ENCODE peak calls at places on chromosomes 2 and 18, in ten cellular contexts. One of them, this sample, is unnamed.

GRCh38 chr2:6813573-6813972 is 52.1 kb downstream of the CMPK2 start:
- DNase-seq in psoas muscle: no peak
- DNase-seq in caudate nucleus: no peak
- DNase-seq in IMR-90: no peak
- DNase-seq in keratinocyte: no peak
- DNase-seq in left ventricle myocardium inferior: no peak
- DNase-seq in astrocyte: no peak
- DNase-seq in cardiac muscle cell: no peak
- DNase-seq in HCT116: no peak
- DNase-seq in A549: no peak
- DNase-seq in this sample: no peak

GRCh38 chr2:226217191-226217590 is 582.4 kb downstream of the IRS1 start:
- DNase-seq in HCT116: no peak
- DNase-seq in A549: no peak
- DNase-seq in psoas muscle: no peak
- DNase-seq in caudate nucleus: no peak
- DNase-seq in astrocyte: no peak
- DNase-seq in left ventricle myocardium inferior: no peak
- DNase-seq in keratinocyte: no peak
- DNase-seq in IMR-90: no peak
- DNase-seq in cardiac muscle cell: no peak
- DNase-seq in this sample: no peak

GRCh38 chr2:78540255-78540654 is 485.2 kb upstream of the REG3G start:
- DNase-seq in A549: no peak
- DNase-seq in cardiac muscle cell: no peak
- DNase-seq in keratinocyte: no peak
- DNase-seq in caudate nucleus: no peak
- DNase-seq in HCT116: no peak
- DNase-seq in psoas muscle: no peak
- DNase-seq in left ventricle myocardium inferior: no peak
- DNase-seq in astrocyte: no peak
- DNase-seq in IMR-90: no peak
- DNase-seq in this sample: no peak

GRCh38 chr2:134933732-134934131 is 15.1 kb downstream of the CCNT2 start:
- DNase-seq in astrocyte: no peak
- DNase-seq in HCT116: no peak
- DNase-seq in caudate nucleus: no peak
- DNase-seq in cardiac muscle cell: no peak
- DNase-seq in psoas muscle: no peak
- DNase-seq in left ventricle myocardium inferior: no peak
- DNase-seq in IMR-90: no peak
- DNase-seq in A549: no peak
- DNase-seq in keratinocyte: no peak
- DNase-seq in this sample: no peak

GRCh38 chr2:145751634-145752033 is 1231.7 kb upstream of the ZEB2 start:
- DNase-seq in IMR-90: peak; percentile 60
- DNase-seq in keratinocyte: no peak
- DNase-seq in HCT116: no peak
- DNase-seq in caudate nucleus: no peak
- DNase-seq in astrocyte: peak; percentile 78
- DNase-seq in cardiac muscle cell: peak; percentile 74
- DNase-seq in A549: no peak
- DNase-seq in psoas muscle: no peak
- DNase-seq in left ventricle myocardium inferior: no peak
- DNase-seq in this sample: no peak

GRCh38 chr18:74522635-74523548 is 11.4 kb upstream of the CNDP1 start:
- DNase-seq in keratinocyte: no peak
- DNase-seq in cardiac muscle cell: no peak
- DNase-seq in psoas muscle: no peak
- DNase-seq in HCT116: no peak
- DNase-seq in left ventricle myocardium inferior: no peak
- DNase-seq in A549: no peak
- DNase-seq in astrocyte: no peak
- DNase-seq in IMR-90: no peak
- DNase-seq in caudate nucleus: no peak
- DNase-seq in this sample: no peak

GRCh38 chr2:231357048-231357447 is 38.5 kb upstream of the B3GNT7 start:
- DNase-seq in A549: no peak
- DNase-seq in IMR-90: no peak
- DNase-seq in cardiac muscle cell: no peak
- DNase-seq in psoas muscle: no peak
- DNase-seq in keratinocyte: no peak
- DNase-seq in caudate nucleus: no peak
- DNase-seq in astrocyte: no peak
- DNase-seq in HCT116: no peak
- DNase-seq in left ventricle myocardium inferior: peak; percentile 10
- DNase-seq in this sample: no peak

GRCh38 chr18:48790226-48790863 is 160.4 kb downstream of the SMAD7 start:
- DNase-seq in IMR-90: no peak
- DNase-seq in caudate nucleus: no peak
- DNase-seq in psoas muscle: peak; percentile 77
- DNase-seq in left ventricle myocardium inferior: peak; percentile 84
- DNase-seq in astrocyte: no peak
- DNase-seq in keratinocyte: no peak
- DNase-seq in cardiac muscle cell: peak; percentile 67
- DNase-seq in A549: no peak
- DNase-seq in HCT116: peak; percentile 47
- DNase-seq in this sample: no peak

GRCh38 chr18:2050702-2051201 is 520.6 kb downstream of the METTL4 start:
- DNase-seq in A549: no peak
- DNase-seq in IMR-90: no peak
- DNase-seq in astrocyte: peak; percentile 33
- DNase-seq in cardiac muscle cell: peak; percentile 14
- DNase-seq in psoas muscle: no peak
- DNase-seq in keratinocyte: peak; percentile 1
- DNase-seq in HCT116: peak; percentile 34
- DNase-seq in caudate nucleus: no peak
- DNase-seq in left ventricle myocardium inferior: no peak
- DNase-seq in this sample: no peak

GRCh38 chr2:110871637-110872036 is 139.3 kb downstream of the ACOXL start:
- DNase-seq in cardiac muscle cell: no peak
- DNase-seq in psoas muscle: no peak
- DNase-seq in astrocyte: no peak
- DNase-seq in left ventricle myocardium inferior: no peak
- DNase-seq in A549: no peak
- DNase-seq in keratinocyte: no peak
- DNase-seq in caudate nucleus: no peak
- DNase-seq in HCT116: no peak
- DNase-seq in IMR-90: no peak
- DNase-seq in this sample: no peak

GRCh38 chr18:79678665-79679551 is 695 bp upstream of the CTDP1 start:
- DNase-seq in psoas muscle: peak; percentile 99
- DNase-seq in caudate nucleus: peak; percentile 98
- DNase-seq in astrocyte: peak; percentile 98
- DNase-seq in keratinocyte: peak; percentile 87
- DNase-seq in left ventricle myocardium inferior: peak; percentile 99
- DNase-seq in A549: peak; percentile 98
- DNase-seq in HCT116: peak; percentile 97
- DNase-seq in cardiac muscle cell: peak; percentile 99
- DNase-seq in IMR-90: peak; percentile 99
- DNase-seq in this sample: peak; percentile 96

GRCh38 chr2:145038041-145038525 is 518.2 kb upstream of the ZEB2 start:
- DNase-seq in astrocyte: no peak
- DNase-seq in cardiac muscle cell: peak; percentile 24
- DNase-seq in A549: peak; percentile 47
- DNase-seq in IMR-90: peak; percentile 13
- DNase-seq in caudate nucleus: peak; percentile 77
- DNase-seq in HCT116: no peak
- DNase-seq in left ventricle myocardium inferior: no peak
- DNase-seq in psoas muscle: no peak
- DNase-seq in keratinocyte: no peak
- DNase-seq in this sample: no peak

DNA sequence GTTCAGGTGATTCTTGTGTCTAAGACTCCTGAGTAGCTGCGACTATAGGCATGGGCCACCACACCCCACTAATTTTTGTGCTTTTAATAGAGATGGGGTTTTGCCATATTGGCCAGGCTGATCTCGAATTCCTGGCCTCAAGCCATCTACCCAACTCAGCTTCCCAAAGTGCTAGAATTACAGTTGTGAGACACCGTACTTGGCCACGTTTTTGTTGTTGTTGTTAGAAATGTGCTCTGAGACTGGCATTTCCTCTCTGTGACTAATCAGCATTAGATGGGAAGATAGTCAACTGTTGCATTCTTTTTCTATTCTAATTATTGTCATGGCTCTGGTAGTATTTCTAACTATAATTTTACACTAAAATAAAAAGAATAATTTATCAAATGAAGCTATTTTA is 191.7 kb downstream of the CAMKMT start:
- DNase-seq in left ventricle myocardium inferior: no peak
- DNase-seq in cardiac muscle cell: peak; percentile 58
- DNase-seq in astrocyte: peak; percentile 69
- DNase-seq in caudate nucleus: no peak
- DNase-seq in psoas muscle: no peak
- DNase-seq in A549: no peak
- DNase-seq in HCT116: no peak
- DNase-seq in keratinocyte: no peak
- DNase-seq in IMR-90: peak; percentile 15
- DNase-seq in this sample: no peak
- H3K27ac ChIP-seq in left ventricle myocardium inferior: no peak overlapping the region
- H3K27ac ChIP-seq in cardiac muscle cell: no peak overlapping the region
- H3K27ac ChIP-seq in astrocyte: no peak overlapping the region
- H3K27ac ChIP-seq in caudate nucleus: no peak overlapping the region
- H3K27ac ChIP-seq in psoas muscle: no peak overlapping the region
- H3K27ac ChIP-seq in A549: no peak overlapping the region
- H3K27ac ChIP-seq in HCT116: no peak overlapping the region
- H3K27ac ChIP-seq in keratinocyte: no peak overlapping the region
- H3K27ac ChIP-seq in IMR-90: no peak overlapping the region
- H3K27ac ChIP-seq in this sample: no peak overlapping the region

DNA sequence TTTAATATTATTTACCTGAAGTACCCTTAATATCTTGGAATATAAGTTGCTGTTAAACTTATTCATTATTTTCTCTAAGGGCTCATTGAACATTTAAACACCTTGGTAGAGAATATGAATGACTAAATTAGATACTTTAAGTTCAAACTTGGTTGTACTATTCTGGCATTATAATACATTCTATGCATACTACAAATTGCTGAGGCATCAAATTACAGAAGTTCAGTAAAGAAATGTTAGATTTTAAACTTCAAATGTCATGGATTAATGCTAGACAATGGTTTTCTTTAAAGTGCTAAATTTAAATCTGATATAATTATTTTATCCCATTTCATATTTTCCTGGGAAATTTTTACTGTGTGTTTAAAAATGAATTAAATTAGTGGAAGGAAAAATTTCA is 63.1 kb downstream of the CDCA7 start:
- DNase-seq in psoas muscle: no peak
- DNase-seq in keratinocyte: no peak
- DNase-seq in caudate nucleus: no peak
- DNase-seq in astrocyte: no peak
- DNase-seq in IMR-90: no peak
- DNase-seq in A549: no peak
- DNase-seq in cardiac muscle cell: no peak
- DNase-seq in left ventricle myocardium inferior: no peak
- DNase-seq in HCT116: no peak
- DNase-seq in this sample: no peak
- H3K27ac ChIP-seq in psoas muscle: no peak overlapping the region
- H3K27ac ChIP-seq in keratinocyte: no peak overlapping the region
- H3K27ac ChIP-seq in caudate nucleus: no peak overlapping the region
- H3K27ac ChIP-seq in astrocyte: no peak overlapping the region
- H3K27ac ChIP-seq in IMR-90: no peak overlapping the region
- H3K27ac ChIP-seq in A549: no peak overlapping the region
- H3K27ac ChIP-seq in cardiac muscle cell: no peak overlapping the region
- H3K27ac ChIP-seq in left ventricle myocardium inferior: no peak overlapping the region
- H3K27ac ChIP-seq in HCT116: no peak overlapping the region
- H3K27ac ChIP-seq in this sample: no peak overlapping the region

GRCh38 chr2:100275200-100275589 is 47.1 kb downstream of the LONRF2 start:
- DNase-seq in IMR-90: no peak
- DNase-seq in HCT116: no peak
- DNase-seq in left ventricle myocardium inferior: no peak
- DNase-seq in astrocyte: no peak
- DNase-seq in A549: no peak
- DNase-seq in psoas muscle: no peak
- DNase-seq in cardiac muscle cell: no peak
- DNase-seq in caudate nucleus: no peak
- DNase-seq in keratinocyte: no peak
- DNase-seq in this sample: no peak

GRCh38 chr2:100274566-100275199 is 47.6 kb downstream of the LONRF2 start:
- DNase-seq in left ventricle myocardium inferior: no peak
- DNase-seq in caudate nucleus: no peak
- DNase-seq in A549: no peak
- DNase-seq in cardiac muscle cell: no peak
- DNase-seq in IMR-90: no peak
- DNase-seq in psoas muscle: no peak
- DNase-seq in HCT116: no peak
- DNase-seq in keratinocyte: no peak
- DNase-seq in astrocyte: no peak
- DNase-seq in this sample: no peak

GRCh38 chr2:100272848-100273329 is 49.4 kb downstream of the LONRF2 start:
- DNase-seq in caudate nucleus: no peak
- DNase-seq in HCT116: no peak
- DNase-seq in keratinocyte: no peak
- DNase-seq in psoas muscle: peak; percentile 60
- DNase-seq in IMR-90: peak; percentile 29
- DNase-seq in A549: no peak
- DNase-seq in cardiac muscle cell: peak; percentile 38
- DNase-seq in astrocyte: no peak
- DNase-seq in left ventricle myocardium inferior: peak; percentile 62
- DNase-seq in this sample: no peak

GRCh38 chr2:100274076-100274475 is 48.2 kb downstream of the LONRF2 start:
- DNase-seq in psoas muscle: no peak
- DNase-seq in HCT116: no peak
- DNase-seq in caudate nucleus: no peak
- DNase-seq in cardiac muscle cell: no peak
- DNase-seq in A549: no peak
- DNase-seq in IMR-90: no peak
- DNase-seq in keratinocyte: no peak
- DNase-seq in astrocyte: no peak
- DNase-seq in left ventricle myocardium inferior: no peak
- DNase-seq in this sample: no peak

DNA sequence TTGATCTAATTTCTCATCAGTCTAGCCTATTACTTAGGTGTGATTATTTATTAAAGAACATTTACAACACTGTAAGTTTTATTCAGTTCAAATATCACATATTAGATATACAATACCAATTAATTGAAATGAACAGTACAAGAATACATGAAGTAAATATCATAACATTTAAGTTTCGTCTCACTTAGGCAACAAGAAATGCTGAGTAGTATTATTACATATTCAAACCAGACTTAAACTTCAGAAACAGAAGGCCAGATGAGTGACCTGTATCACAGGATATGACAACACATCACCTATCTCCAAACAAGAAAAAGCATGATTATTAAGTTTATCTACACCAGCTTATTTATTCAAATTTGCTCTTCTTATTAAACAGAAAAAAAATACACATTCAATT is 48.9 kb downstream of the LONRF2 start:
- DNase-seq in caudate nucleus: no peak
- DNase-seq in astrocyte: no peak
- DNase-seq in keratinocyte: no peak
- DNase-seq in cardiac muscle cell: no peak
- DNase-seq in psoas muscle: no peak
- DNase-seq in left ventricle myocardium inferior: no peak
- DNase-seq in IMR-90: no peak
- DNase-seq in HCT116: no peak
- DNase-seq in A549: no peak
- DNase-seq in this sample: no peak
- H3K27ac ChIP-seq in caudate nucleus: no peak overlapping the region
- H3K27ac ChIP-seq in astrocyte: no peak overlapping the region
- H3K27ac ChIP-seq in keratinocyte: no peak overlapping the region
- H3K27ac ChIP-seq in cardiac muscle cell: no peak overlapping the region
- H3K27ac ChIP-seq in psoas muscle: no peak overlapping the region
- H3K27ac ChIP-seq in left ventricle myocardium inferior: peak overlapping the region; percentile 41
- H3K27ac ChIP-seq in IMR-90: no peak overlapping the region
- H3K27ac ChIP-seq in HCT116: no peak overlapping the region
- H3K27ac ChIP-seq in A549: no peak overlapping the region
- H3K27ac ChIP-seq in this sample: no peak overlapping the region

GRCh38 chr2:208541982-208542464 is 135.4 kb downstream of the PTH2R start:
- DNase-seq in cardiac muscle cell: no peak
- DNase-seq in caudate nucleus: no peak
- DNase-seq in A549: no peak
- DNase-seq in keratinocyte: no peak
- DNase-seq in IMR-90: no peak
- DNase-seq in astrocyte: no peak
- DNase-seq in psoas muscle: no peak
- DNase-seq in HCT116: no peak
- DNase-seq in left ventricle myocardium inferior: no peak
- DNase-seq in this sample: no peak
- H3K27ac ChIP-seq in cardiac muscle cell: no peak overlapping the region
- H3K27ac ChIP-seq in caudate nucleus: no peak overlapping the region
- H3K27ac ChIP-seq in A549: no peak overlapping the region
- H3K27ac ChIP-seq in keratinocyte: no peak overlapping the region
- H3K27ac ChIP-seq in IMR-90: no peak overlapping the region
- H3K27ac ChIP-seq in astrocyte: no peak overlapping the region
- H3K27ac ChIP-seq in psoas muscle: no peak overlapping the region
- H3K27ac ChIP-seq in HCT116: no peak overlapping the region
- H3K27ac ChIP-seq in left ventricle myocardium inferior: no peak overlapping the region
- H3K27ac ChIP-seq in this sample: no peak overlapping the region